ENCODE peak calls at places on chromosome X, in four cellular contexts. One of them, this sample, is unnamed.

GRCh38 chrX:632391-633042 is 1.9 kb downstream of the SHOX start:
- DNase-seq in AG04450: no peak
- DNase-seq in fibroblast of the aortic adventitia: no peak
- DNase-seq in astrocyte of the spinal cord: no peak
- DNase-seq in this sample: no peak

GRCh38 chrX:35380808-35381700 is 417.1 kb upstream of the MAGEB16 start:
- DNase-seq in AG04450: no peak
- DNase-seq in astrocyte of the spinal cord: peak
- DNase-seq in fibroblast of the aortic adventitia: peak
- DNase-seq in this sample: peak

GRCh38 chrX:114165537-114165936 is 418.3 kb upstream of the HTR2C start:
- DNase-seq in fibroblast of the aortic adventitia: no peak
- DNase-seq in AG04450: no peak
- DNase-seq in astrocyte of the spinal cord: no peak
- DNase-seq in this sample: no peak

GRCh38 chrX:148269513-148269912 is 230.9 kb upstream of the AFF2 start:
- DNase-seq in fibroblast of the aortic adventitia: no peak
- DNase-seq in AG04450: no peak
- DNase-seq in astrocyte of the spinal cord: no peak
- DNase-seq in this sample: no peak

GRCh38 chrX:9656871-9657270 is 108.8 kb downstream of the GPR143 start:
- DNase-seq in AG04450: no peak
- DNase-seq in fibroblast of the aortic adventitia: no peak
- DNase-seq in astrocyte of the spinal cord: no peak
- DNase-seq in this sample: no peak

GRCh38 chrX:49915352-49916222 is 6.8 kb upstream of the CLCN5 start:
- DNase-seq in fibroblast of the aortic adventitia: peak
- DNase-seq in AG04450: peak
- DNase-seq in astrocyte of the spinal cord: peak
- DNase-seq in this sample: peak

GRCh38 chrX:129959493-129959832 is 23.0 kb upstream of the BCORL1 start:
- DNase-seq in AG04450: no peak
- DNase-seq in astrocyte of the spinal cord: no peak
- DNase-seq in fibroblast of the aortic adventitia: no peak
- DNase-seq in this sample: no peak

GRCh38 chrX:11336201-11336600 is 43.0 kb downstream of the AMELX start:
- DNase-seq in astrocyte of the spinal cord: no peak
- DNase-seq in fibroblast of the aortic adventitia: no peak
- DNase-seq in AG04450: no peak
- DNase-seq in this sample: no peak

GRCh38 chrX:107673933-107674479 is 45.7 kb downstream of the PRPS1 start:
- DNase-seq in fibroblast of the aortic adventitia: no peak
- DNase-seq in AG04450: no peak
- DNase-seq in astrocyte of the spinal cord: peak
- DNase-seq in this sample: no peak

GRCh38 chrX:43703211-43703791 is 47.2 kb downstream of the MAOA start:
- DNase-seq in astrocyte of the spinal cord: peak
- DNase-seq in fibroblast of the aortic adventitia: peak
- DNase-seq in AG04450: no peak
- DNase-seq in this sample: no peak

GRCh38 chrX:132769609-132770008 is 188.8 kb downstream of the HS6ST2 start:
- DNase-seq in AG04450: no peak
- DNase-seq in astrocyte of the spinal cord: no peak
- DNase-seq in fibroblast of the aortic adventitia: no peak
- DNase-seq in this sample: no peak

GRCh38 chrX:65596270-65596669 is 61.7 kb upstream of the LAS1L start:
- DNase-seq in AG04450: no peak
- DNase-seq in astrocyte of the spinal cord: peak
- DNase-seq in fibroblast of the aortic adventitia: peak
- DNase-seq in this sample: no peak

GRCh38 chrX:75115707-75116413 is 40.2 kb downstream of the ABCB7 start:
- DNase-seq in fibroblast of the aortic adventitia: no peak
- DNase-seq in astrocyte of the spinal cord: no peak
- DNase-seq in AG04450: no peak
- DNase-seq in this sample: no peak

GRCh38 chrX:65581661-65582339 is 47.2 kb upstream of the LAS1L start:
- DNase-seq in AG04450: peak
- DNase-seq in fibroblast of the aortic adventitia: peak
- DNase-seq in astrocyte of the spinal cord: peak
- DNase-seq in this sample: peak

GRCh38 chrX:44484607-44485146 is 58.0 kb downstream of the FUNDC1 start:
- DNase-seq in AG04450: no peak
- DNase-seq in fibroblast of the aortic adventitia: no peak
- DNase-seq in astrocyte of the spinal cord: no peak
- DNase-seq in this sample: no peak

GRCh38 chrX:94053575-94053974 is 379.6 kb downstream of the FAM133A start:
- DNase-seq in fibroblast of the aortic adventitia: no peak
- DNase-seq in astrocyte of the spinal cord: no peak
- DNase-seq in AG04450: no peak
- DNase-seq in this sample: no peak

GRCh38 chrX:107506596-107507031 is 57.2 kb downstream of the FRMPD3 start:
- DNase-seq in fibroblast of the aortic adventitia: no peak
- DNase-seq in astrocyte of the spinal cord: no peak
- DNase-seq in AG04450: no peak
- DNase-seq in this sample: no peak

GRCh38 chrX:151715735-151716134 is at the start of gene FATE1:
- DNase-seq in fibroblast of the aortic adventitia: no peak
- DNase-seq in astrocyte of the spinal cord: no peak
- DNase-seq in AG04450: no peak
- DNase-seq in this sample: no peak

GRCh38 chrX:8907678-8908077 is 106.5 kb upstream of the FAM9A start:
- DNase-seq in AG04450: no peak
- DNase-seq in astrocyte of the spinal cord: no peak
- DNase-seq in fibroblast of the aortic adventitia: no peak
- DNase-seq in this sample: no peak

GRCh38 chrX:37666516-37666915 is 19.1 kb upstream of the XK start:
- DNase-seq in fibroblast of the aortic adventitia: peak
- DNase-seq in astrocyte of the spinal cord: peak
- DNase-seq in AG04450: no peak
- DNase-seq in this sample: no peak

GRCh38 chrX:17067534-17067933 is 121.1 kb downstream of the REPS2 start:
- DNase-seq in fibroblast of the aortic adventitia: no peak
- DNase-seq in astrocyte of the spinal cord: no peak
- DNase-seq in AG04450: no peak
- DNase-seq in this sample: no peak

GRCh38 chrX:7028246-7028645 is 119.3 kb upstream of the STS start:
- DNase-seq in astrocyte of the spinal cord: no peak
- DNase-seq in AG04450: no peak
- DNase-seq in fibroblast of the aortic adventitia: peak
- DNase-seq in this sample: no peak

GRCh38 chrX:107646736-107647135 is 18.4 kb downstream of the PRPS1 start:
- DNase-seq in fibroblast of the aortic adventitia: no peak
- DNase-seq in AG04450: no peak
- DNase-seq in astrocyte of the spinal cord: no peak
- DNase-seq in this sample: no peak

GRCh38 chrX:128754130-128754529 is 701.9 kb upstream of the ACTRT1 start:
- DNase-seq in AG04450: no peak
- DNase-seq in fibroblast of the aortic adventitia: no peak
- DNase-seq in astrocyte of the spinal cord: no peak
- DNase-seq in this sample: no peak

GRCh38 chrX:11664211-11664888 is 1.4 kb downstream of the ARHGAP6 start:
- DNase-seq in astrocyte of the spinal cord: peak
- DNase-seq in AG04450: no peak
- DNase-seq in fibroblast of the aortic adventitia: no peak
- DNase-seq in this sample: no peak

GRCh38 chrX:46444011-46444410 is 101.2 kb downstream of the ZNF674 start:
- DNase-seq in fibroblast of the aortic adventitia: peak
- DNase-seq in astrocyte of the spinal cord: peak
- DNase-seq in AG04450: peak
- DNase-seq in this sample: no peak

GRCh38 chrX:128460835-128461234 is 408.6 kb upstream of the ACTRT1 start:
- DNase-seq in AG04450: no peak
- DNase-seq in astrocyte of the spinal cord: no peak
- DNase-seq in fibroblast of the aortic adventitia: no peak
- DNase-seq in this sample: peak

GRCh38 chrX:71163010-71163409 is 18.4 kb downstream of the NLGN3 start:
- DNase-seq in astrocyte of the spinal cord: no peak
- DNase-seq in fibroblast of the aortic adventitia: no peak
- DNase-seq in AG04450: no peak
- DNase-seq in this sample: no peak

GRCh38 chrX:123157586-123157985 is 26.5 kb upstream of the GRIA3 start:
- DNase-seq in fibroblast of the aortic adventitia: no peak
- DNase-seq in AG04450: no peak
- DNase-seq in astrocyte of the spinal cord: no peak
- DNase-seq in this sample: no peak

GRCh38 chrX:50988649-50989048 is 78.1 kb downstream of the BMP15 start:
- DNase-seq in astrocyte of the spinal cord: peak
- DNase-seq in AG04450: no peak
- DNase-seq in fibroblast of the aortic adventitia: peak
- DNase-seq in this sample: peak

GRCh38 chrX:143635915-143636314 is at the start of gene SLITRK4:
- DNase-seq in fibroblast of the aortic adventitia: no peak
- DNase-seq in astrocyte of the spinal cord: no peak
- DNase-seq in AG04450: no peak
- DNase-seq in this sample: peak

GRCh38 chrX:152959626-152960025 is 34.3 kb downstream of the PNMA5 start:
- DNase-seq in fibroblast of the aortic adventitia: no peak
- DNase-seq in AG04450: no peak
- DNase-seq in astrocyte of the spinal cord: no peak
- DNase-seq in this sample: no peak

GRCh38 chrX:49257846-49258748 is 6.4 kb downstream of the FOXP3 start:
- DNase-seq in fibroblast of the aortic adventitia: no peak
- DNase-seq in astrocyte of the spinal cord: no peak
- DNase-seq in AG04450: no peak
- DNase-seq in this sample: no peak

GRCh38 chrX:133698298-133698697 is 283.0 kb upstream of the GPC4 start:
- DNase-seq in AG04450: peak
- DNase-seq in astrocyte of the spinal cord: peak
- DNase-seq in fibroblast of the aortic adventitia: peak
- DNase-seq in this sample: peak

GRCh38 chrX:45400380-45400779 is 199.7 kb upstream of the DIPK2B start:
- DNase-seq in fibroblast of the aortic adventitia: peak
- DNase-seq in astrocyte of the spinal cord: peak
- DNase-seq in AG04450: peak
- DNase-seq in this sample: no peak

GRCh38 chrX:101220881-101221280 is 1.3 kb downstream of the DRP2 start:
- DNase-seq in astrocyte of the spinal cord: no peak
- DNase-seq in fibroblast of the aortic adventitia: no peak
- DNase-seq in AG04450: no peak
- DNase-seq in this sample: no peak

GRCh38 chrX:24963823-24964222 is 51.9 kb downstream of the ARX start:
- DNase-seq in astrocyte of the spinal cord: no peak
- DNase-seq in fibroblast of the aortic adventitia: no peak
- DNase-seq in AG04450: no peak
- DNase-seq in this sample: no peak